ENCODE peak calls at places on chromosomes 11 and 22, in four cellular contexts. G is activated CD8-positive, alpha-beta memory T cell treated with anti-CD3 and anti-CD28 coated beads, Interleukin-2, amount 50 U/mL, for 4 hours; I is putamen; T is adrenal gland. A is an unnamed sample.

GRCh38 chr11:133146697-133147306 is 385.5 kb downstream of the OPCML start:
- DNase-seq in G (no peak), T (no peak), I (peak), A (no peak)

GRCh38 chr11:47565340-47566165 is at the start of gene PTPMT1:
- DNase-seq in I (no peak), G (peak), T (peak), A (peak)

GRCh38 chr22:23242473-23243001 is 62.2 kb downstream of the BCR start:
- DNase-seq in G (no peak), I (no peak), T (peak), A (no peak)

GRCh38 chr11:23961503-23962338 is 535.1 kb upstream of the LUZP2 start:
- DNase-seq in I (no peak), G (no peak), T (no peak), A (no peak)

GRCh38 chr22:49302530-49302929 is 525.1 kb downstream of the BRD1 start:
- DNase-seq in I (no peak), G (no peak), T (no peak), A (no peak)

GRCh38 chr11:11691296-11692141 is 69.7 kb upstream of the GALNT18 start:
- DNase-seq in T (no peak), G (no peak), I (no peak), A (no peak)

GRCh38 chr11:102476812-102477211 is 24.2 kb upstream of the TMEM123 start:
- DNase-seq in G (no peak), I (no peak), T (no peak), A (peak)

GRCh38 chr11:16169541-16169940 is 186.8 kb downstream of the SOX6 start:
- DNase-seq in I (no peak), T (no peak), G (no peak), A (no peak)

GRCh38 chr11:94754335-94754734 is 13.8 kb upstream of the AMOTL1 start:
- DNase-seq in I (no peak), G (no peak), T (no peak), A (no peak)

GRCh38 chr22:37010174-37010573 is 9.1 kb downstream of the TST start:
- DNase-seq in T (no peak), I (no peak), G (no peak), A (no peak)

GRCh38 chr11:26904114-26904513 is 89.8 kb upstream of the FIBIN start:
- DNase-seq in I (peak), G (no peak), T (no peak), A (no peak)

GRCh38 chr22:24088796-24089195 is 77.7 kb downstream of the CABIN1 start:
- DNase-seq in G (no peak), T (no peak), I (no peak), A (no peak)

GRCh38 chr11:73372371-73372993 is 3.7 kb upstream of the RELT start:
- DNase-seq in I (no peak), G (no peak), T (no peak), A (no peak)

GRCh38 chr11:119990306-119991021 is 147.4 kb downstream of the TRIM29 start:
- DNase-seq in T (peak), I (peak), G (no peak), A (no peak)

GRCh38 chr11:65714433-65714832 is 2.4 kb downstream of the KAT5 start:
- DNase-seq in T (no peak), G (no peak), I (no peak), A (no peak)

GRCh38 chr11:79686703-79687419 is 246.0 kb upstream of the TENM4 start:
- DNase-seq in I (no peak), G (no peak), T (no peak), A (no peak)

GRCh38 chr22:22776121-22776520 is 111.5 kb upstream of the IGLL5 start:
- DNase-seq in T (no peak), G (no peak), I (no peak), A (no peak)

GRCh38 chr11:45264839-45265515 is 21.2 kb downstream of the SYT13 start:
- DNase-seq in I (no peak), G (no peak), T (no peak), A (no peak)

GRCh38 chr22:46639843-46640242 is 19.7 kb downstream of the GRAMD4 start:
- DNase-seq in I (no peak), T (no peak), G (no peak), A (no peak)

GRCh38 chr11:113256431-113257227 is 57.8 kb upstream of the TTC12 start:
- DNase-seq in G (no peak), T (no peak), I (no peak), A (no peak)

GRCh38 chr22:43039800-43040199 is 24.9 kb upstream of the PACSIN2 start:
- DNase-seq in I (no peak), G (no peak), T (no peak), A (no peak)

A was measured in activated naive CD8-positive, alpha-beta T cell treated with anti-CD3 and anti-CD28 coated beads for 36 hours.